ENCODE peak calls at places on chromosome 9, in nine cellular contexts. G is astrocyte of the hippocampus; C is ecto neural progenitor cell; P is heart left ventricle; W is activated naive CD8-positive, alpha-beta T cell treated with anti-CD3 and anti-CD28 coated beads, Interleukin-2, amount 50 U/mL, for 24 hours; O is upper lobe of right lung; J is NCI-H2029; I is activated CD4-positive, alpha-beta T cell treated with anti-CD3 and anti-CD28 coated beads for 24 hours; X is LoVo. B is an unnamed sample.
A peak's percentile ranks its signal among the peaks of the same experiment; 100 is the strongest.

GRCh38 chr9:125549465-125550215 is 157.4 kb downstream of the MAPKAP1 start:
- DNase-seq in G (peak; percentile 75), C (no peak), P (no peak), W (no peak), O (no peak), J (peak; percentile 36), I (no peak), X (no peak), B (no peak)

GRCh38 chr9:117232991-117233390 is 181.9 kb downstream of the ASTN2 start:
- DNase-seq in G (no peak), C (no peak), P (no peak), W (no peak), O (no peak), J (no peak), I (no peak), X (no peak), B (no peak)

GRCh38 chr9:32395483-32396216 is 11.2 kb downstream of the ACO1 start:
- DNase-seq in G (peak; percentile 66), C (no peak), P (peak; percentile 39), W (no peak), O (no peak), J (no peak), I (no peak), X (no peak), B (no peak)

GRCh38 chr9:83538172-83538889 is at the start of gene FRMD3:
- DNase-seq in G (peak; percentile 92), C (peak; percentile 90), P (peak; percentile 90), W (peak; percentile 36), O (peak; percentile 90), J (peak; percentile 60), I (peak; percentile 31), X (peak; percentile 87), B (no peak)

GRCh38 chr9:80691229-80691628 is 998.1 kb downstream of the TLE1 start:
- DNase-seq in G (peak; percentile 34), C (no peak), P (no peak), W (no peak), O (no peak), J (no peak), I (no peak), X (no peak), B (no peak)

GRCh38 chr9:112493738-112494137 is 7.1 kb downstream of the KIAA1958 start:
- DNase-seq in G (no peak), C (no peak), P (no peak), W (no peak), O (no peak), J (no peak), I (no peak), X (no peak), B (no peak)

GRCh38 chr9:134604834-134605233 is 36.8 kb upstream of the COL5A1 start:
- DNase-seq in G (no peak), C (no peak), P (no peak), W (no peak), O (no peak), J (no peak), I (no peak), X (no peak), B (no peak)

GRCh38 chr9:19119241-19119640 is 8.1 kb downstream of the PLIN2 start:
- DNase-seq in G (no peak), C (no peak), P (no peak), W (no peak), O (no peak), J (no peak), I (no peak), X (no peak), B (no peak)

GRCh38 chr9:111969061-111969460 is 72.4 kb downstream of the UGCG start:
- DNase-seq in G (no peak), C (no peak), P (no peak), W (no peak), O (no peak), J (no peak), I (no peak), X (no peak), B (no peak)

GRCh38 chr9:105678781-105679180 is 15.6 kb upstream of the TMEM38B start:
- DNase-seq in G (no peak), C (no peak), P (no peak), W (no peak), O (no peak), J (no peak), I (no peak), X (no peak), B (no peak)

GRCh38 chr9:136527721-136528710 is 17.8 kb downstream of the NOTCH1 start:
- DNase-seq in G (no peak), C (no peak), P (no peak), W (no peak), O (no peak), J (no peak), I (no peak), X (no peak), B (no peak)

GRCh38 chr9:86965627-86966395 is 18.5 kb upstream of the GAS1 start:
- DNase-seq in G (no peak), C (no peak), P (no peak), W (no peak), O (no peak), J (no peak), I (no peak), X (no peak), B (no peak)

B was measured in stimulated activated CD8-positive, alpha-beta memory T cell treated with anti-CD3 and anti-CD28 coated beads, Interleukin-7, amount 100 ng/mL, for 24 hours.